ENCODE peak calls at places on chromosomes 5 and 9, in five cellular contexts. P is naive thymus-derived CD4-positive, alpha-beta T cell; I is PC-9; Q is colonic mucosa; R is left ventricle myocardium inferior. Y is an unnamed sample.

GRCh38 chr9:118038713-118039112 is 334.5 kb downstream of the TLR4 start:
- DNase-seq in P (no peak), I (no peak), Q (no peak), R (no peak), Y (no peak)

GRCh38 chr9:130199605-130200004 is 27.4 kb downstream of the NCS1 start:
- DNase-seq in P (no peak), I (no peak), Q (no peak), R (no peak), Y (no peak)

GRCh38 chr5:16736158-16736994 is 119.6 kb upstream of the RETREG1 start:
- DNase-seq in P (no peak), I (peak; percentile 94), Q (peak; percentile 82), R (no peak), Y (peak; percentile 90)

GRCh38 chr5:1820926-1821325 is 19.7 kb downstream of the NDUFS6 start:
- DNase-seq in P (no peak), I (no peak), Q (no peak), R (no peak), Y (no peak)

GRCh38 chr5:141319699-141320098 is 885 bp downstream of the TAF7 start:
- DNase-seq in P (no peak), I (no peak), Q (no peak), R (no peak), Y (no peak)

GRCh38 chr5:73215525-73215890 is 42.5 kb downstream of the TMEM174 start:
- DNase-seq in P (no peak), I (no peak), Q (no peak), R (no peak), Y (no peak)

GRCh38 chr9:80560976-80561375 is 989.2 kb downstream of the TLE4 start:
- DNase-seq in P (no peak), I (no peak), Q (no peak), R (no peak), Y (no peak)

GRCh38 chr9:88052446-88052845 is 78.1 kb upstream of the CDK20 start:
- DNase-seq in P (no peak), I (no peak), Q (no peak), R (no peak), Y (no peak)

GRCh38 chr5:761854-762685 is 22.5 kb downstream of the ZDHHC11B start:
- DNase-seq in P (no peak), I (no peak), Q (peak; percentile 16), R (no peak), Y (no peak)

GRCh38 chr9:31388660-31389059 is 995.8 kb upstream of the ACO1 start:
- DNase-seq in P (no peak), I (no peak), Q (no peak), R (no peak), Y (no peak)

GRCh38 chr9:83034026-83034425 is 28.9 kb downstream of the RASEF start:
- DNase-seq in P (no peak), I (no peak), Q (no peak), R (no peak), Y (no peak)

GRCh38 chr5:115284021-115284420 is 12.4 kb downstream of the CCDC112 start:
- DNase-seq in P (no peak), I (no peak), Q (no peak), R (no peak), Y (no peak)

GRCh38 chr9:112852741-112853505 is 37.8 kb downstream of the SLC46A2 start:
- DNase-seq in P (no peak), I (no peak), Q (no peak), R (no peak), Y (no peak)

GRCh38 chr9:93264338-93265125 is 80.6 kb downstream of the WNK2 start:
- DNase-seq in P (no peak), I (no peak), Q (peak; percentile 15), R (no peak), Y (no peak)

GRCh38 chr9:133115604-133116345 is 5.3 kb downstream of the RALGDS start:
- DNase-seq in P (peak; percentile 66), I (no peak), Q (no peak), R (peak; percentile 10), Y (no peak)

GRCh38 chr5:164809831-164810230 is 1304.4 kb downstream of the MAT2B start:
- DNase-seq in P (no peak), I (no peak), Q (no peak), R (no peak), Y (no peak)

GRCh38 chr9:135889564-135890189 is 17.7 kb downstream of the CAMSAP1 start:
- DNase-seq in P (no peak), I (no peak), Q (no peak), R (no peak), Y (no peak)
- H3K4me1 ChIP-seq in P (peaks cover 30% of the 10 kb centered on the region), I (no peaks in the 10 kb centered on the region), Q (no peaks in the 10 kb centered on the region), R (peaks cover 90% of the 10 kb centered on the region), Y (peaks cover 6% of the 10 kb centered on the region)

GRCh38 chr9:36135791-36136276 is 699 bp upstream of the GLIPR2 start:
- DNase-seq in P (no peak), I (no peak), Q (peak; percentile 53), R (no peak), Y (no peak)
- H3K27ac ChIP-seq in P (peak overlapping the region; percentile 74), I (no peak overlapping the region), Q (peak overlapping the region; percentile 76), R (peak overlapping the region; percentile 74), Y (no peak overlapping the region)

GRCh38 chr5:43301653-43302091 is 11.5 kb downstream of the HMGCS1 start:
- DNase-seq in P (no peak), I (no peak), Q (no peak), R (no peak), Y (no peak)

GRCh38 chr5:43305948-43306563 is 7.2 kb downstream of the HMGCS1 start:
- DNase-seq in P (no peak), I (no peak), Q (no peak), R (no peak), Y (peak; percentile 81)

GRCh38 chr5:43303242-43303641 is 10.0 kb downstream of the HMGCS1 start:
- DNase-seq in P (no peak), I (no peak), Q (no peak), R (no peak), Y (no peak)

GRCh38 chr5:43300112-43300511 is 13.1 kb downstream of the HMGCS1 start:
- DNase-seq in P (no peak), I (no peak), Q (no peak), R (no peak), Y (no peak)

DNA sequence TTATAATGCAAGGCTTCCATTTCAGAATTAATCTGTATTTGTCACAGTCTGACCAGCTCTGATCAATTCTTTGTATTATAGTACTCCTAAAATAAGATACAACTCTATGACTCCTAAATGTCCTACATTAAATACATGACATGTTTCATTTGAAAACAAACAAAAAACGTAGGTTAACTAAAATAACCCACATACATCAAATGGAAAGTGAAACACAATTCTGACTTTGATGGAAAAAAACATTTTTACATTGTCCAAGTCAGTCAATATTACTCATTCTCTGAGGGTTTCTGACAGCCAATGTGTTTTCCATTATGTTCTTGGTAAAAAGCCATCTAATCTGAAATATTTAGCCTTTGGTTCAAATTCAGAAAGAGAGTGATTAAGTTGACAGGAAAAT is 8.7 kb downstream of the HMGCS1 start:
- DNase-seq in P (no peak), I (no peak), Q (no peak), R (no peak), Y (no peak)
- H3K27me3 ChIP-seq in P (no peaks in the 10 kb centered on the region), I (no peaks in the 10 kb centered on the region), Q (no peaks in the 10 kb centered on the region), R (no peaks in the 10 kb centered on the region), Y (no peaks in the 10 kb centered on the region)

DNA sequence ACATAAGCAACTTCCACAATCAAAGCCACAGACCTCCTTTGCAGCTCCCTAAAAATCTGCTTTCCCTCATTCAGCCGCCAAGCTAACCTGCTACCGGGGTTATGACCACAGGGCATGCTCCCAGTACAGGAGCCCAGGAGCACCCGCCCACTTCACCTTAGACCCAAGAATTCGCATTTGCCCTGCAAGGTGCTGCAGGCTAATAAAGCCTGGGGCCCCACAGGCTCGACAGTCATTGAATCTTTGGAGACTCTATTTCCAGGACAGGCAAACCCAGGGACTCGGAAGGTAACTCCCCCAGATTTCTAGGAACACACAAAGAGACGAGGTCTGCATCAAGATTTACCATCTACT is 1.1 kb downstream of the RAPGEF1 start:
- DNase-seq in P (no peak), I (peak; percentile 62), Q (peak; percentile 72), R (no peak), Y (peak; percentile 80)
- H3K4me1 ChIP-seq in P (peaks cover 62% of the 10 kb centered on the region), I (peaks cover 50% of the 10 kb centered on the region), Q (peaks cover 22% of the 10 kb centered on the region), R (peaks cover 66% of the 10 kb centered on the region), Y (peaks cover 33% of the 10 kb centered on the region)

DNA sequence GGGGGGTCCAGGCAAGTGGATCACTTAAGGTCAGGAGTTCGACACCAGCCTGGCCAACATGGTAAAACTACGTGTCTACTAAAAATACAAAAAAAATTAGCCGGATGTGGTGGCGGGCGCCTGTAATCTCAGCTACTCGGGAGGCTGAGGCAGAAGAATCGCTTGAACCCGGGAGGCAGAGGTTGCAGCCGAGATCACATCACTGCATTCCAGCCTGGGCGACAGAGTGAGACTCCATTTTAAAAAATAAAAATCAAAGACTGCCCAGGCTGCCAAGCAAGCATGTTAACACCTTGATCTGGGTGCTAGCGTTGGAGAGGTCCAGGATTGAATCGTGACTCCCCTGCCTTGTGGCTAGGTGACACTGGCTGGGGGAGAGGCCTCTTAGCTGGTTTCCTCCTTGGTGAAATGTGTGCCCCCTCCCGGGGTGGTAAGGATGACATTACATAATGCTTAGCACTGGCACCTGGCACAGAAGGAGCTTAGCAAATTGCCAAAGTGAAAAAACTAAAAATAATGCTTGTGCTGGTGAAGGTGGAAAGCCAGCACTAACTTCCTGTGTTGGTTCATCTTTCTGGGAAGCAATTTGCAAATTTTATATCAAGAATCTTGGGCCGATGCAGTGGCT is 2.2 kb upstream of the CIZ1 start:
- DNase-seq in P (no peak), I (no peak), Q (no peak), R (no peak), Y (no peak)
- H3K27ac ChIP-seq in P (no peak overlapping the region), I (peak overlapping the region; percentile 77), Q (peak overlapping the region; percentile 89), R (peak overlapping the region; percentile 89), Y (peak overlapping the region; percentile 93)

DNA sequence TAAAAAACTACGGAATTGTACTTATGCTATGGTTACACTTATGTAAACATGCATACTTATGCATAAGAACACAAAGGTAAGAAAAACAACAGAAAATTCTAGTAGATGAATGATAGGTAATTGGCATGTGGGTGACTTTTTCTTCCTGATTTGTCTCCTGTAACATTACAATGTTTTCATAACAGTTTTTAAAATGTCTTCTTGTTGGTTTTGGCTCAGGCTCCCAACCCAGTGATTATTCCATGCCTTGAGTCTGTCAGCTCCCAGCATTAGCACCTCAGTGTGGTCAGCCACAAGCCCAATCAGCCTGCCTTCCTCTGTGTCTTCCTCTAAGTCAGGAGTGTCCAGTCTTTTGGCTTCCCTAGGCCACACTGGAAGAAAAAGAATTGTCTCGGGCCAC is 7.9 kb upstream of the FOXE1 start:
- DNase-seq in P (no peak), I (no peak), Q (no peak), R (no peak), Y (no peak)
- H3K27me3 ChIP-seq in P (peaks cover 24% of the 10 kb centered on the region), I (no peaks in the 10 kb centered on the region), Q (peaks cover 36% of the 10 kb centered on the region), R (peaks cover 100% of the 10 kb centered on the region), Y (peaks cover 7% of the 10 kb centered on the region)

GRCh38 chr9:107286057-107286456 is 3.0 kb downstream of the RAD23B start:
- DNase-seq in P (no peak), I (no peak), Q (no peak), R (no peak), Y (no peak)
- H3K4me1 ChIP-seq in P (peaks cover 15% of the 10 kb centered on the region), I (peaks cover 74% of the 10 kb centered on the region), Q (peaks cover 18% of the 10 kb centered on the region), R (peaks cover 85% of the 10 kb centered on the region), Y (peaks cover 4% of the 10 kb centered on the region)

GRCh38 chr9:115691097-115691496 is 462.5 kb upstream of the PAPPA start:
- DNase-seq in P (no peak), I (no peak), Q (no peak), R (no peak), Y (no peak)
- H3K27ac ChIP-seq in P (no peak overlapping the region), I (peak overlapping the region; percentile 78), Q (no peak overlapping the region), R (no peak overlapping the region), Y (no peak overlapping the region)